ENCODE peak calls at places on chromosomes 12 and 14, in nine cellular contexts. G, F, P, C, U, R, A, Q and H are unnamed samples.
A peak's percentile ranks its signal among the peaks of the same experiment; 100 is the strongest.

GRCh38 chr14:24881496-24881895 is 168.5 kb downstream of the STXBP6 start:
- DNase-seq in G (no peak), F (no peak), P (no peak), C (no peak), U (no peak), R (no peak), A (no peak), Q (no peak), H (no peak)

GRCh38 chr12:47591387-47591786 is 114.4 kb downstream of the RPAP3 start:
- DNase-seq in G (no peak), F (no peak), P (no peak), C (no peak), U (no peak), R (no peak), A (no peak), Q (no peak), H (no peak)

GRCh38 chr14:34227834-34228662 is 234.0 kb downstream of the SPTSSA start:
- DNase-seq in G (peak; percentile 4), F (peak; percentile 76), P (peak; percentile 67), C (peak; percentile 72), U (peak; percentile 66), R (peak; percentile 81), A (peak; percentile 56), Q (peak; percentile 87), H (no peak)

GRCh38 chr12:29614926-29615325 is 117.4 kb upstream of the OVCH1 start:
- DNase-seq in G (no peak), F (no peak), P (no peak), C (no peak), U (no peak), R (no peak), A (no peak), Q (no peak), H (no peak)

GRCh38 chr14:76352639-76353281 is 23.2 kb upstream of the ESRRB start:
- DNase-seq in G (peak; percentile 7), F (peak; percentile 76), P (peak; percentile 79), C (peak; percentile 52), U (peak; percentile 20), R (peak; percentile 30), A (peak; percentile 44), Q (peak; percentile 92), H (peak; percentile 13)

GRCh38 chr12:10528150-10528953 is 22.7 kb downstream of the EIF2S3B start:
- DNase-seq in G (no peak), F (no peak), P (no peak), C (no peak), U (no peak), R (no peak), A (no peak), Q (no peak), H (no peak)

GRCh38 chr12:39505025-39505424 is 62.1 kb upstream of the KIF21A start:
- DNase-seq in G (no peak), F (no peak), P (no peak), C (no peak), U (no peak), R (peak; percentile 78), A (no peak), Q (peak; percentile 8), H (peak; percentile 38)

GRCh38 chr12:50201987-50202521 is 34.9 kb upstream of the CERS5 start:
- DNase-seq in G (no peak), F (no peak), P (no peak), C (no peak), U (peak; percentile 36), R (peak; percentile 97), A (no peak), Q (no peak), H (peak; percentile 91)

GRCh38 chr14:85701763-85702162 is 171.8 kb downstream of the FLRT2 start:
- DNase-seq in G (no peak), F (no peak), P (no peak), C (no peak), U (no peak), R (no peak), A (no peak), Q (no peak), H (peak; percentile 62)

GRCh38 chr12:85390281-85390680 is 110.3 kb downstream of the ALX1 start:
- DNase-seq in G (no peak), F (no peak), P (no peak), C (no peak), U (no peak), R (no peak), A (no peak), Q (no peak), H (no peak)

GRCh38 chr12:3743803-3744202 is 9.1 kb downstream of the CRACR2A start:
- DNase-seq in G (no peak), F (no peak), P (no peak), C (no peak), U (no peak), R (no peak), A (no peak), Q (no peak), H (no peak)

GRCh38 chr14:99884834-99885648 is 91.8 kb downstream of the EML1 start:
- DNase-seq in G (peak; percentile 68), F (no peak), P (no peak), C (no peak), U (no peak), R (peak; percentile 76), A (no peak), Q (peak; percentile 76), H (no peak)

DNA sequence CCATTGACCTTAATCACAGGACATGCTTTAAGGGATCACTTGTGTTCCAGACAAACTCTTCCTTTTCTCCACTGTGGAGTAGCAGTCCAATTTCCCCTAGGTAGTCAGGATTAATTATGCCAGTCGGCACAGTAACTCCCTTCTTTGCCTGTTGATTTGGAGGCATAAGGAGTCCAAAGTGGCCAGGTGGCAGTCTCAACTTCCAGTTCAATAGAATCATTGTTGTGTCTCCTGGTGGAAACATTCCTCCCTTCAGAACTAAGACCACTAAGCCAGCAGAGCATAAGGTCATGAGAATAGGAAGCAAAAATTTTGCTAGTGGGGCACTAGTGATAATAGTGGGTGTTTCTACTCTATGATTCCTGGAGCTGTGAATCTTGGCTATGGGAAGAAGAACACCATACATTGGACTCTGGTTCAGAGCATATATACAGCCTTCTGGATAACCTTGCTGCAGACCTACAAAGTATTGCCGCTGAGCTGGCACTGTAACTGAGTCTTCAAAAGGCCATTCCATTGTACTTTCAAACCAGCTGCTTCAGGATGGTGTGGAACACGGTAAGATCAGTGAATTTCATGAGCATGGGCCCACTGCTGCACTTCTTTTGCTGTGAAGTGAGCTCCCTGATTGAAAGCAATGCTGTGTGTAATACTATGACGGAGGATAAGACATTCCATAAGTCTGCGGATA is 147.3 kb upstream of the MAX start:
- DNase-seq in G (no peak), F (no peak), P (no peak), C (no peak), U (no peak), R (no peak), A (no peak), Q (no peak), H (no peak)
- H3K27ac ChIP-seq in G (no peak overlapping the region), F (no peak overlapping the region), P (no peak overlapping the region), C (peak overlapping the region; percentile 41), U (no peak overlapping the region), R (no peak overlapping the region), A (no peak overlapping the region), Q (no peak overlapping the region), H (no peak overlapping the region)

GRCh38 chr14:94005324-94005723 is 8.2 kb downstream of the CCDC197 start:
- DNase-seq in G (peak; percentile 51), F (no peak), P (no peak), C (no peak), U (no peak), R (peak; percentile 35), A (no peak), Q (no peak), H (no peak)
- TF ChIP-seq CTCF in G (peak; percentile 82), F (peak; percentile 23), P (no peak), C (no peak), U (no peak), R (peak; percentile 55), A (no peak), Q (peak; percentile 57), H (peak; percentile 50)

DNA sequence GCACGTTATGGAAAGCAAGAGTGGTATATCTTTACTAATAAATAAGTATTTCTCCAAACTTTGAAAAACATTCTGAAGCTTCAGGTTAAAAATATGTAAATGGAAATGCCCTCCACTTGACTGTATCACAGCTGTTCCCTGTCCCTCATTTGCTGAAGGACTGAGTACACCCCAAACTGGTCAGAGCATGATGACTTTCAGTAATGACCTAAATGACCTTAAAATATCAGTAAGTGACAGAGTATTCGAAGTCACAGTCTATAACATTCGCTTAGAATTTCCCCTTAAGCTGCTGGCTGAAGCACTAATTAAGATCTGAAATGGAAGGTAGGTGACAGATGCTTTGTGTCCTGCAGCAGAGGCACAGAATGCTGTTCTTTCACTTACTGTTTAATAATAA is 191.5 kb downstream of the RGS6 start:
- DNase-seq in G (no peak), F (no peak), P (no peak), C (no peak), U (no peak), R (no peak), A (no peak), Q (no peak), H (no peak)
- H3K4me1 ChIP-seq in G (no peaks in the 10 kb centered on the region), F (no peaks in the 10 kb centered on the region), P (peaks cover 15% of the 10 kb centered on the region), C (peaks cover 9% of the 10 kb centered on the region), U (peaks cover 2% of the 10 kb centered on the region), R (no peaks in the 10 kb centered on the region), A (no peaks in the 10 kb centered on the region), Q (no peaks in the 10 kb centered on the region), H (no peaks in the 10 kb centered on the region)

GRCh38 chr14:22375321-22375930 is 213.6 kb downstream of the DAD1 start:
- DNase-seq in G (peak; percentile 81), F (no peak), P (no peak), C (no peak), U (no peak), R (peak; percentile 87), A (no peak), Q (peak; percentile 67), H (no peak)

DNA sequence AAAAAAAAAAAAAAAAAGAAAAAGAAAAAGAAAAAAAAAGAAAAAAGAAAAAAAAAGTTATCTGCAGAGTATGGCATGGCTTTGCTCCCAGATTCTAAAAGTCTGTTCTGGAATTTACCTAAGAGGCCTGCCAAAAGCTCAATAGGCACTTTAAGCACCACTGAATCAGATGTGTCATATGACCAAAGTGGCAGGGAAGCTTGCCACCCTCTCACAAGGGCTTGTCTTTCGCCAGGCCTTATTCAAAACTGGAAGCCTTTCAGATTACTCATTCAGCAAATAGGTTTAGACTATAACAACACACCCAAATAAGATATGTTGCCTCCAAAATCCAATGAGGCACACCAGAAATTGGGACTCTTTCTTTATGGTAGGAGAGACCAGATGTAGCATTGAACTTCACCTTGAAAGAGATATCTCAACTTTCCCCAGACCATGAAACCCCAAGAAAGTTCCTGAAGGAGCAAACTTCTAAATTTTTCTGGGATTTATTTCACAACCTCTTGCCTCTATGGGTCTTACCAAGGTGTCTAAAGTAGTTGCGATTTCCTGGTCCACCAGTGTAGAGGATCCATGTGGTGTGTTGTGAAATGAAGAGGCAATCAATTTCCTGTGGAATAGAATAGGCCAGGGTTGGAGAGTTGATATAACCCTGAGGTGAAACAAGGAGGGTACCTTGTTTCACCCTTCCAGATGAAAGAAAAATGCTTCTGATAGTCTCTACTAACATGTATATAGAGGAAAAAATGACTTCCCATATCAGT is 218.8 kb downstream of the DAD1 start:
- DNase-seq in G (no peak), F (no peak), P (no peak), C (peak; percentile 79), U (no peak), R (peak; percentile 97), A (no peak), Q (no peak), H (peak; percentile 75)
- H3K27ac ChIP-seq in G (no peak overlapping the region), F (no peak overlapping the region), P (no peak overlapping the region), C (peak overlapping the region; percentile 51), U (no peak overlapping the region), R (peak overlapping the region; percentile 50), A (no peak overlapping the region), Q (no peak overlapping the region), H (no peak overlapping the region)